ENCODE peak calls at places on chromosomes 2 and 18, in ten cellular contexts. One of them, this sample, is unnamed.

GRCh38 chr2:164967349-164967748 is 12.0 kb upstream of the SLC38A11 start:
- DNase-seq in left ventricle myocardium inferior: no peak
- DNase-seq in thoracic aorta: no peak
- DNase-seq in body of pancreas: no peak
- DNase-seq in brain microvascular endothelial cell: no peak
- DNase-seq in Panc1: no peak
- DNase-seq in neuronal stem cell: no peak
- DNase-seq in psoas muscle: no peak
- DNase-seq in CD8-positive, alpha-beta memory T cell: no peak
- DNase-seq in BE2C: no peak
- DNase-seq in this sample: no peak

GRCh38 chr2:27281855-27282559 is at the start of gene TRIM54:
- DNase-seq in left ventricle myocardium inferior: peak; percentile 39
- DNase-seq in thoracic aorta: no peak
- DNase-seq in body of pancreas: no peak
- DNase-seq in brain microvascular endothelial cell: no peak
- DNase-seq in Panc1: no peak
- DNase-seq in neuronal stem cell: no peak
- DNase-seq in psoas muscle: peak; percentile 88
- DNase-seq in CD8-positive, alpha-beta memory T cell: no peak
- DNase-seq in BE2C: no peak
- DNase-seq in this sample: peak; percentile 94

GRCh38 chr2:191026377-191026776 is 12.4 kb upstream of the STAT1 start:
- DNase-seq in left ventricle myocardium inferior: no peak
- DNase-seq in thoracic aorta: no peak
- DNase-seq in body of pancreas: no peak
- DNase-seq in brain microvascular endothelial cell: no peak
- DNase-seq in Panc1: no peak
- DNase-seq in neuronal stem cell: no peak
- DNase-seq in psoas muscle: no peak
- DNase-seq in CD8-positive, alpha-beta memory T cell: no peak
- DNase-seq in BE2C: no peak
- DNase-seq in this sample: no peak

GRCh38 chr2:27581417-27582128 is 1.3 kb upstream of the ZNF512 start:
- DNase-seq in left ventricle myocardium inferior: no peak
- DNase-seq in thoracic aorta: no peak
- DNase-seq in body of pancreas: no peak
- DNase-seq in brain microvascular endothelial cell: no peak
- DNase-seq in Panc1: no peak
- DNase-seq in neuronal stem cell: no peak
- DNase-seq in psoas muscle: no peak
- DNase-seq in CD8-positive, alpha-beta memory T cell: no peak
- DNase-seq in BE2C: no peak
- DNase-seq in this sample: no peak

GRCh38 chr2:28532399-28532798 is 36.5 kb downstream of the PLB1 start:
- DNase-seq in left ventricle myocardium inferior: no peak
- DNase-seq in thoracic aorta: no peak
- DNase-seq in body of pancreas: no peak
- DNase-seq in brain microvascular endothelial cell: no peak
- DNase-seq in Panc1: no peak
- DNase-seq in neuronal stem cell: no peak
- DNase-seq in psoas muscle: no peak
- DNase-seq in CD8-positive, alpha-beta memory T cell: no peak
- DNase-seq in BE2C: no peak
- DNase-seq in this sample: no peak

GRCh38 chr2:67096886-67097285 is 300.2 kb upstream of the ETAA1 start:
- DNase-seq in left ventricle myocardium inferior: no peak
- DNase-seq in thoracic aorta: no peak
- DNase-seq in body of pancreas: no peak
- DNase-seq in brain microvascular endothelial cell: no peak
- DNase-seq in Panc1: no peak
- DNase-seq in neuronal stem cell: no peak
- DNase-seq in psoas muscle: no peak
- DNase-seq in CD8-positive, alpha-beta memory T cell: no peak
- DNase-seq in BE2C: no peak
- DNase-seq in this sample: no peak

GRCh38 chr18:44170208-44170880 is 510.3 kb upstream of the SETBP1 start:
- DNase-seq in left ventricle myocardium inferior: no peak
- DNase-seq in thoracic aorta: no peak
- DNase-seq in body of pancreas: no peak
- DNase-seq in brain microvascular endothelial cell: no peak
- DNase-seq in Panc1: no peak
- DNase-seq in neuronal stem cell: no peak
- DNase-seq in psoas muscle: no peak
- DNase-seq in CD8-positive, alpha-beta memory T cell: no peak
- DNase-seq in BE2C: no peak
- DNase-seq in this sample: no peak

GRCh38 chr2:205166749-205167148 is 515.6 kb upstream of the NRP2 start:
- DNase-seq in left ventricle myocardium inferior: peak; percentile 24
- DNase-seq in thoracic aorta: no peak
- DNase-seq in body of pancreas: no peak
- DNase-seq in brain microvascular endothelial cell: no peak
- DNase-seq in Panc1: no peak
- DNase-seq in neuronal stem cell: no peak
- DNase-seq in psoas muscle: no peak
- DNase-seq in CD8-positive, alpha-beta memory T cell: no peak
- DNase-seq in BE2C: peak; percentile 49
- DNase-seq in this sample: no peak

GRCh38 chr2:213159768-213160167 is 8.4 kb upstream of the IKZF2 start:
- DNase-seq in left ventricle myocardium inferior: no peak
- DNase-seq in thoracic aorta: no peak
- DNase-seq in body of pancreas: no peak
- DNase-seq in brain microvascular endothelial cell: no peak
- DNase-seq in Panc1: no peak
- DNase-seq in neuronal stem cell: no peak
- DNase-seq in psoas muscle: no peak
- DNase-seq in CD8-positive, alpha-beta memory T cell: no peak
- DNase-seq in BE2C: no peak
- DNase-seq in this sample: no peak

GRCh38 chr18:79685971-79686370 is 6.4 kb downstream of the CTDP1 start:
- DNase-seq in left ventricle myocardium inferior: no peak
- DNase-seq in thoracic aorta: no peak
- DNase-seq in body of pancreas: no peak
- DNase-seq in brain microvascular endothelial cell: no peak
- DNase-seq in Panc1: no peak
- DNase-seq in neuronal stem cell: no peak
- DNase-seq in psoas muscle: no peak
- DNase-seq in CD8-positive, alpha-beta memory T cell: no peak
- DNase-seq in BE2C: no peak
- DNase-seq in this sample: no peak

GRCh38 chr2:222309766-222310165 is 11.0 kb upstream of the PAX3 start:
- DNase-seq in left ventricle myocardium inferior: no peak
- DNase-seq in thoracic aorta: no peak
- DNase-seq in body of pancreas: no peak
- DNase-seq in brain microvascular endothelial cell: no peak
- DNase-seq in Panc1: no peak
- DNase-seq in neuronal stem cell: no peak
- DNase-seq in psoas muscle: no peak
- DNase-seq in CD8-positive, alpha-beta memory T cell: no peak
- DNase-seq in BE2C: no peak
- DNase-seq in this sample: no peak

GRCh38 chr18:62224229-62224628 is 37.2 kb downstream of the RELCH start:
- DNase-seq in left ventricle myocardium inferior: no peak
- DNase-seq in thoracic aorta: no peak
- DNase-seq in body of pancreas: no peak
- DNase-seq in brain microvascular endothelial cell: no peak
- DNase-seq in Panc1: no peak
- DNase-seq in neuronal stem cell: no peak
- DNase-seq in psoas muscle: no peak
- DNase-seq in CD8-positive, alpha-beta memory T cell: no peak
- DNase-seq in BE2C: no peak
- DNase-seq in this sample: no peak

GRCh38 chr18:52340466-52341378 is 725 bp downstream of the DCC start:
- DNase-seq in left ventricle myocardium inferior: no peak
- DNase-seq in thoracic aorta: no peak
- DNase-seq in body of pancreas: no peak
- DNase-seq in brain microvascular endothelial cell: no peak
- DNase-seq in Panc1: no peak
- DNase-seq in neuronal stem cell: no peak
- DNase-seq in psoas muscle: no peak
- DNase-seq in CD8-positive, alpha-beta memory T cell: no peak
- DNase-seq in BE2C: no peak
- DNase-seq in this sample: no peak

GRCh38 chr2:155836439-155836838 is 496.1 kb downstream of the NR4A2 start:
- DNase-seq in left ventricle myocardium inferior: no peak
- DNase-seq in thoracic aorta: no peak
- DNase-seq in body of pancreas: no peak
- DNase-seq in brain microvascular endothelial cell: no peak
- DNase-seq in Panc1: no peak
- DNase-seq in neuronal stem cell: no peak
- DNase-seq in psoas muscle: no peak
- DNase-seq in CD8-positive, alpha-beta memory T cell: no peak
- DNase-seq in BE2C: no peak
- DNase-seq in this sample: no peak

GRCh38 chr2:183614797-183615429 is 490.7 kb downstream of the NUP35 start:
- DNase-seq in left ventricle myocardium inferior: peak; percentile 32
- DNase-seq in thoracic aorta: no peak
- DNase-seq in body of pancreas: peak; percentile 41
- DNase-seq in brain microvascular endothelial cell: no peak
- DNase-seq in Panc1: no peak
- DNase-seq in neuronal stem cell: no peak
- DNase-seq in psoas muscle: peak; percentile 58
- DNase-seq in CD8-positive, alpha-beta memory T cell: no peak
- DNase-seq in BE2C: no peak
- DNase-seq in this sample: peak; percentile 39

GRCh38 chr2:109063326-109063670 is 65.7 kb upstream of the SH3RF3 start:
- DNase-seq in left ventricle myocardium inferior: no peak
- DNase-seq in thoracic aorta: no peak
- DNase-seq in body of pancreas: no peak
- DNase-seq in brain microvascular endothelial cell: no peak
- DNase-seq in Panc1: no peak
- DNase-seq in neuronal stem cell: no peak
- DNase-seq in psoas muscle: no peak
- DNase-seq in CD8-positive, alpha-beta memory T cell: peak; percentile 40
- DNase-seq in BE2C: peak; percentile 12
- DNase-seq in this sample: no peak

GRCh38 chr2:20143263-20143662 is 81.7 kb downstream of the SDC1 start:
- DNase-seq in left ventricle myocardium inferior: no peak
- DNase-seq in thoracic aorta: no peak
- DNase-seq in body of pancreas: no peak
- DNase-seq in brain microvascular endothelial cell: peak; percentile 38
- DNase-seq in Panc1: no peak
- DNase-seq in neuronal stem cell: no peak
- DNase-seq in psoas muscle: no peak
- DNase-seq in CD8-positive, alpha-beta memory T cell: no peak
- DNase-seq in BE2C: no peak
- DNase-seq in this sample: no peak

DNA sequence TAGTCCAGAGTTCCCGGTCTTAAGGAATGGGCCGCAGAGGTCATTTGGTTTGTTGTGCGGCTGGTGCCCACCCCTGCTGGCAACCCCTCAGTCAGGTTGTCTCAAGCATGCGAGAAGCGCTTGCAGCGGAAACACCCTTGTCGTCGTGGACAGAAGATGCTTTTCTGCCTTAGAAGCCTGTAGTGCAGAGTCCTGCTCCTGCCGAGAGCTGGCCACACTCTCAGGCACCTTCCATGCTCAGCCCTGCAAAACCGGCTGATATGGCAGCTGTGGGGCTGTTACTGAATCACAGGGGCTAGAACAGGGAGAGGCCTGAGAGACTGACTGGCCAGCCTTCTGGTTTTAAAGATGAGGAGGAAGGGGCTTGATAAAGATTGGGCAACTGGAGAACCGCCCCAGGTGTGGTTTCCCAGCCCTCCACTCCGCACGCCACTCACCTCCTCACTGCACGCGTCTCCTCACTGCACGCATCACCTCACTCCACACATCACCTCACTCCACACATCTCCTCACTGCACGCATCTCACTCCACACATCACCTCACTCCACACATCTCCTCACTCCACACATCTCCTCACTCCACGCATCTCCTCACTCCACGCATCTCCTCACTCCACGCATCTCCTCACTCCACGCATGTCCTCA is 103.6 kb downstream of the USP40 start:
- DNase-seq in left ventricle myocardium inferior: no peak
- DNase-seq in thoracic aorta: no peak
- DNase-seq in body of pancreas: peak; percentile 3
- DNase-seq in brain microvascular endothelial cell: no peak
- DNase-seq in Panc1: no peak
- DNase-seq in neuronal stem cell: no peak
- DNase-seq in psoas muscle: peak; percentile 33
- DNase-seq in CD8-positive, alpha-beta memory T cell: no peak
- DNase-seq in BE2C: peak; percentile 2
- DNase-seq in this sample: no peak
- H3K36me3 ChIP-seq in left ventricle myocardium inferior: peaks cover 97% of the 10 kb centered on the region
- H3K36me3 ChIP-seq in thoracic aorta: peaks cover 70% of the 10 kb centered on the region
- H3K36me3 ChIP-seq in body of pancreas: no peaks in the 10 kb centered on the region
- H3K36me3 ChIP-seq in brain microvascular endothelial cell: peaks cover 15% of the 10 kb centered on the region
- H3K36me3 ChIP-seq in Panc1: peaks cover 25% of the 10 kb centered on the region
- H3K36me3 ChIP-seq in neuronal stem cell: peaks cover 33% of the 10 kb centered on the region
- H3K36me3 ChIP-seq in psoas muscle: peaks cover 100% of the 10 kb centered on the region
- H3K36me3 ChIP-seq in CD8-positive, alpha-beta memory T cell: peaks cover 64% of the 10 kb centered on the region
- H3K36me3 ChIP-seq in BE2C: peaks cover 43% of the 10 kb centered on the region
- H3K36me3 ChIP-seq in this sample: peaks cover 48% of the 10 kb centered on the region

DNA sequence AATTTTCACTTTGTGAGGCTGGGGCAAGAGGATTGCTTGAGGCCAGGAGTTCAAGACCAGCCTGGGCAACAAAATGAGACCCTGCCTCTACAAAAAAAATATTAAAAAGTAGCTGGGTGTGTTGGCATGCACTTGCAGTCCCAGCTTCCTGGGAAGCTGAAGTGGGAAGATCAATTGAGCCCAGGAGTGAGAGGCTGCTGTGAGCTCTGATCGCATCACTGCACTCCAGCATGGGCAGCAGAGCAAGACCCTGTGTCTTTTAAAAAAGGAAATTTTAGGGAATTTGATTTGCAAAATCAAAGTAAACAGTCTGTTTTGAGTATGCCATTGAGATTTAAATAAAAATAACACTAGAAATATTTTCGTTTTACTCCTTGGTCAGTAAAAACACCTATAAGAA is 27.4 kb downstream of the ATG16L1 start:
- DNase-seq in left ventricle myocardium inferior: no peak
- DNase-seq in thoracic aorta: no peak
- DNase-seq in body of pancreas: no peak
- DNase-seq in brain microvascular endothelial cell: no peak
- DNase-seq in Panc1: no peak
- DNase-seq in neuronal stem cell: no peak
- DNase-seq in psoas muscle: no peak
- DNase-seq in CD8-positive, alpha-beta memory T cell: no peak
- DNase-seq in BE2C: no peak
- DNase-seq in this sample: no peak
- H3K36me3 ChIP-seq in left ventricle myocardium inferior: peaks cover 100% of the 10 kb centered on the region
- H3K36me3 ChIP-seq in thoracic aorta: peaks cover 77% of the 10 kb centered on the region
- H3K36me3 ChIP-seq in body of pancreas: peaks cover 18% of the 10 kb centered on the region
- H3K36me3 ChIP-seq in brain microvascular endothelial cell: peaks cover 82% of the 10 kb centered on the region
- H3K36me3 ChIP-seq in Panc1: peaks cover 69% of the 10 kb centered on the region
- H3K36me3 ChIP-seq in neuronal stem cell: peaks cover 51% of the 10 kb centered on the region
- H3K36me3 ChIP-seq in psoas muscle: peaks cover 100% of the 10 kb centered on the region
- H3K36me3 ChIP-seq in CD8-positive, alpha-beta memory T cell: peaks cover 88% of the 10 kb centered on the region
- H3K36me3 ChIP-seq in BE2C: peaks cover 79% of the 10 kb centered on the region
- H3K36me3 ChIP-seq in this sample: peaks cover 87% of the 10 kb centered on the region

GRCh38 chr2:196783431-196784094 is 15.9 kb downstream of the GTF3C3 start:
- DNase-seq in left ventricle myocardium inferior: no peak
- DNase-seq in thoracic aorta: no peak
- DNase-seq in body of pancreas: no peak
- DNase-seq in brain microvascular endothelial cell: peak; percentile 49
- DNase-seq in Panc1: no peak
- DNase-seq in neuronal stem cell: no peak
- DNase-seq in psoas muscle: no peak
- DNase-seq in CD8-positive, alpha-beta memory T cell: no peak
- DNase-seq in BE2C: no peak
- DNase-seq in this sample: no peak
- H3K36me3 ChIP-seq in left ventricle myocardium inferior: peaks cover 100% of the 10 kb centered on the region
- H3K36me3 ChIP-seq in thoracic aorta: peaks cover 41% of the 10 kb centered on the region
- H3K36me3 ChIP-seq in body of pancreas: peaks cover 10% of the 10 kb centered on the region
- H3K36me3 ChIP-seq in brain microvascular endothelial cell: peaks cover 21% of the 10 kb centered on the region
- H3K36me3 ChIP-seq in Panc1: peaks cover 25% of the 10 kb centered on the region
- H3K36me3 ChIP-seq in neuronal stem cell: peaks cover 22% of the 10 kb centered on the region
- H3K36me3 ChIP-seq in psoas muscle: peaks cover 96% of the 10 kb centered on the region
- H3K36me3 ChIP-seq in CD8-positive, alpha-beta memory T cell: peaks cover 47% of the 10 kb centered on the region
- H3K36me3 ChIP-seq in BE2C: peaks cover 80% of the 10 kb centered on the region
- H3K36me3 ChIP-seq in this sample: peaks cover 84% of the 10 kb centered on the region

GRCh38 chr18:46577546-46577945 is 79.5 kb downstream of the LOXHD1 start:
- DNase-seq in left ventricle myocardium inferior: no peak
- DNase-seq in thoracic aorta: no peak
- DNase-seq in body of pancreas: no peak
- DNase-seq in brain microvascular endothelial cell: no peak
- DNase-seq in Panc1: no peak
- DNase-seq in neuronal stem cell: no peak
- DNase-seq in psoas muscle: no peak
- DNase-seq in CD8-positive, alpha-beta memory T cell: no peak
- DNase-seq in BE2C: no peak
- DNase-seq in this sample: no peak
- H3K36me3 ChIP-seq in left ventricle myocardium inferior: no peaks in the 10 kb centered on the region
- H3K36me3 ChIP-seq in thoracic aorta: no peaks in the 10 kb centered on the region
- H3K36me3 ChIP-seq in body of pancreas: no peaks in the 10 kb centered on the region
- H3K36me3 ChIP-seq in brain microvascular endothelial cell: no peaks in the 10 kb centered on the region
- H3K36me3 ChIP-seq in Panc1: no peaks in the 10 kb centered on the region
- H3K36me3 ChIP-seq in neuronal stem cell: no peaks in the 10 kb centered on the region
- H3K36me3 ChIP-seq in psoas muscle: no peaks in the 10 kb centered on the region
- H3K36me3 ChIP-seq in CD8-positive, alpha-beta memory T cell: no peaks in the 10 kb centered on the region
- H3K36me3 ChIP-seq in BE2C: no peaks in the 10 kb centered on the region
- H3K36me3 ChIP-seq in this sample: no peaks in the 10 kb centered on the region